ENCODE peak calls at places on chromosomes 3 and 15, in nine cellular contexts. B is tibial nerve, U is tibial artery, M is PC-3, X is MM.1S, R is A549, G is ovary, D is lower lobe of right lung, W is heart right ventricle. E is an unnamed sample.

GRCh38 chr3:184679056-184679502 is 32.8 kb downstream of the MAGEF1 start:
- DNase-seq in G (peak), B (no peak), R (no peak), W (peak), D (no peak), M (no peak), U (no peak), X (no peak), E (no peak)

GRCh38 chr3:45952456-45952855 is 9.2 kb downstream of the CXCR6 start:
- DNase-seq in G (no peak), X (no peak), B (no peak), M (no peak), D (no peak), U (no peak), R (no peak), W (no peak), E (no peak)

GRCh38 chr3:155778441-155778840 is 27.6 kb downstream of the C3orf33 start:
- DNase-seq in U (no peak), X (no peak), W (no peak), D (no peak), R (no peak), M (no peak), G (no peak), B (no peak), E (no peak)

GRCh38 chr3:156291269-156292123 is 171.1 kb downstream of the KCNAB1 start:
- DNase-seq in B (no peak), D (no peak), U (no peak), W (no peak), G (no peak), X (no peak), M (no peak), R (no peak), E (peak)

GRCh38 chr3:65439641-65440040 is 599.1 kb downstream of the MAGI1 start:
- DNase-seq in G (peak), M (peak), R (peak), B (peak), D (peak), W (peak), X (peak), U (peak), E (peak)

GRCh38 chr3:46538803-46539442 is 27.2 kb downstream of the LRRC2 start:
- DNase-seq in G (no peak), W (peak), U (peak), B (peak), R (no peak), D (peak), M (peak), X (peak), E (no peak)

GRCh38 chr3:133408961-133409360 is 9.1 kb downstream of the BFSP2 start:
- DNase-seq in G (no peak), X (no peak), R (no peak), U (no peak), W (no peak), M (no peak), B (no peak), D (no peak), E (no peak)

GRCh38 chr3:55159711-55160110 is 231.9 kb upstream of the LRTM1 start:
- DNase-seq in D (no peak), W (no peak), R (no peak), U (no peak), X (no peak), G (no peak), M (no peak), B (no peak), E (no peak)

GRCh38 chr15:68091743-68092142 is 37.6 kb downstream of the PIAS1 start:
- DNase-seq in U (no peak), X (no peak), B (no peak), G (no peak), M (peak), W (no peak), D (no peak), R (no peak), E (no peak)

GRCh38 chr3:105847452-105847851 is 21.4 kb downstream of the CBLB start:
- DNase-seq in B (no peak), D (no peak), X (no peak), U (no peak), G (no peak), W (no peak), M (no peak), R (no peak), E (no peak)

GRCh38 chr3:126114406-126115386 is 30.8 kb upstream of the SLC41A3 start:
- DNase-seq in B (no peak), U (peak), D (no peak), M (no peak), R (no peak), X (no peak), G (no peak), W (no peak), E (peak)

GRCh38 chr3:160815280-160815679 is 59.2 kb downstream of the PPM1L start:
- DNase-seq in R (no peak), D (no peak), U (no peak), X (no peak), G (no peak), B (no peak), M (no peak), W (no peak), E (no peak)

GRCh38 chr3:45841380-45841700 is 579 bp downstream of the LZTFL1 start:
- DNase-seq in U (no peak), B (no peak), G (no peak), W (peak), M (peak), X (peak), R (peak), D (peak), E (no peak)

GRCh38 chr15:72340366-72340765 is 20.4 kb upstream of the CELF6 start:
- DNase-seq in M (no peak), B (no peak), R (peak), D (no peak), W (no peak), G (no peak), X (no peak), U (no peak), E (no peak)

GRCh38 chr3:10353160-10353559 is 32.2 kb upstream of the SEC13 start:
- DNase-seq in U (no peak), B (no peak), G (no peak), R (no peak), W (no peak), M (no peak), X (no peak), D (peak), E (no peak)

GRCh38 chr3:191094057-191094456 is 105.0 kb upstream of the OSTN start:
- DNase-seq in M (peak), X (no peak), B (no peak), U (no peak), R (peak), D (no peak), W (no peak), G (no peak), E (no peak)

GRCh38 chr15:81323559-81323943 is 390 bp downstream of the STARD5 start:
- DNase-seq in W (no peak), U (no peak), G (no peak), M (no peak), B (no peak), D (no peak), R (no peak), X (no peak), E (no peak)

GRCh38 chr3:160381470-160381869 is 17.6 kb downstream of the IFT80 start:
- DNase-seq in R (no peak), W (no peak), U (no peak), D (no peak), G (no peak), M (peak), X (no peak), B (no peak), E (no peak)

GRCh38 chr3:48280883-48281282 is 40.0 kb downstream of the ZNF589 start:
- DNase-seq in D (no peak), G (no peak), U (no peak), R (no peak), M (no peak), W (no peak), X (no peak), B (no peak), E (no peak)

GRCh38 chr3:43691120-43692002 is 623 bp downstream of the ABHD5 start:
- DNase-seq in B (peak), W (peak), U (peak), X (peak), D (peak), M (peak), R (peak), G (peak), E (peak)

GRCh38 chr15:57732526-57733331 is 26.2 kb downstream of the POLR2M start:
- DNase-seq in D (no peak), G (peak), X (peak), B (peak), M (peak), R (peak), W (no peak), U (no peak), E (peak)

GRCh38 chr3:175270199-175270837 is 411.2 kb downstream of the NAALADL2 start:
- DNase-seq in R (no peak), U (no peak), W (no peak), B (no peak), X (no peak), D (no peak), M (peak), G (no peak), E (no peak)

GRCh38 chr3:169389211-169389924 is 274.1 kb downstream of the MECOM start:
- DNase-seq in G (no peak), M (no peak), W (no peak), U (no peak), R (no peak), X (no peak), B (no peak), D (no peak), E (no peak)

GRCh38 chr3:65545429-65545828 is 493.3 kb downstream of the MAGI1 start:
- DNase-seq in R (peak), X (no peak), M (peak), G (no peak), W (no peak), B (no peak), D (no peak), U (no peak), E (no peak)

GRCh38 chr3:184129012-184129411 is 6.1 kb upstream of the EIF2B5 start:
- DNase-seq in X (peak), D (peak), G (no peak), W (no peak), R (peak), U (no peak), B (no peak), M (peak), E (no peak)

GRCh38 chr3:69710153-69710977 is 28.9 kb upstream of the MITF start:
- DNase-seq in D (no peak), G (no peak), B (no peak), W (no peak), X (no peak), U (no peak), R (no peak), M (peak), E (no peak)

GRCh38 chr3:176951144-176951543 is 246.1 kb downstream of the TBL1XR1 start:
- DNase-seq in G (no peak), U (peak), D (no peak), R (no peak), X (no peak), M (peak), W (peak), B (no peak), E (no peak)

GRCh38 chr15:47570044-47570443 is 147.3 kb upstream of the SEMA6D start:
- DNase-seq in R (no peak), B (no peak), D (no peak), X (no peak), W (no peak), G (no peak), M (no peak), U (no peak), E (no peak)

GRCh38 chr3:149247025-149247710 is 25.5 kb upstream of the CP start:
- DNase-seq in G (no peak), X (no peak), U (no peak), D (no peak), M (peak), R (peak), W (no peak), B (no peak), E (no peak)
- H3K4me3 ChIP-seq in G (no peak), X (no peak), U (no peak), D (no peak), M (peak), R (no peak), W (no peak), B (no peak), E (no peak)

GRCh38 chr15:64046347-64047153 is at the start of gene DAPK2:
- DNase-seq in R (peak), U (peak), B (peak), G (peak), X (peak), M (peak), W (peak), D (peak), E (peak)

GRCh38 chr15:64045774-64046346 is 425 bp downstream of the DAPK2 start:
- DNase-seq in R (no peak), W (peak), X (no peak), U (peak), G (peak), B (no peak), D (no peak), M (no peak), E (no peak)

GRCh38 chr15:64048766-64049165 is 2.5 kb upstream of the DAPK2 start:
- DNase-seq in G (no peak), R (no peak), U (no peak), D (no peak), B (no peak), X (no peak), W (no peak), M (no peak), E (no peak)

GRCh38 chr15:64045106-64045435 is 1.2 kb downstream of the DAPK2 start:
- DNase-seq in M (no peak), B (no peak), X (no peak), U (peak), G (no peak), R (no peak), D (no peak), W (no peak), E (no peak)

GRCh38 chr15:64044315-64045105 is 1.8 kb downstream of the DAPK2 start:
- DNase-seq in M (no peak), X (no peak), B (no peak), W (no peak), D (no peak), R (no peak), U (no peak), G (no peak), E (no peak)
- H3K27ac ChIP-seq in M (no peak), X (no peak), B (peak), W (peak), D (peak), R (no peak), U (no peak), G (no peak), E (no peak)

GRCh38 chr3:59727902-59728301 is 678.1 kb upstream of the CFAP20DC start:
- DNase-seq in W (no peak), X (no peak), U (no peak), M (no peak), D (no peak), R (no peak), B (no peak), G (no peak), E (no peak)
- TF ChIP-seq CTCF in W (no peak), X (no peak), U (no peak), M (no peak), D (no peak), R (no peak), B (no peak), G (no peak), E (no peak)

GRCh38 chr3:129688310-129688895 is 81.9 kb upstream of the PLXND1 start:
- DNase-seq in W (peak), M (no peak), B (peak), U (peak), X (no peak), G (peak), R (peak), D (peak), E (peak)
- H3K4me3 ChIP-seq in W (peak), M (no peak), B (peak), U (peak), X (no peak), G (no peak), R (no peak), D (peak), E (peak)

DNA sequence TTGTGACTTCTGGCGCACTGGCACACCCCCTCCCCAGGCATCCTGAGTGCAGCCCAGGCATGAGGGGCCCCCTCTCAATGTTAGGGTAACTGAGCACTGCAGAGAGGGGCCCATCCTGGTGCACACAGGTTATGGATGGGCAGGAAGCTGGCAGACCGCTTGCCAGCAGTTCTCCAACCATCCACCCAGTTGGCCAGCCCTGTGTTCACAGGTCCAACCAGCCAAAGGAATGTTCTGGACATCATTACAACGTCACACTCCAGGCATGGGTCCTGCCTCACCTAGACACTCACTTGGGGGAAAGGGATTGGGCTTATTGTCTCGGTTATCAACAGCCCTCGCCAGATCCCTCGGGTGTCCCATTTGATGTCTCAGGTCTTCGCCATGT is 23.9 kb downstream of the ADCY5 start:
- DNase-seq in M (no peak), X (no peak), B (no peak), R (no peak), G (no peak), U (no peak), D (no peak), W (no peak), E (no peak)
- H3K27ac ChIP-seq in M (no peak), X (no peak), B (no peak), R (no peak), G (peak), U (peak), D (no peak), W (peak), E (peak)